ENCODE peak calls at places on chromosomes 6 and 20, in nine cellular contexts. E, M, D, I, S, C, J, A and N are unnamed samples.

GRCh38 chr6:99232003-99232402 is 117.5 kb downstream of the FAXC start:
- DNase-seq in E (no peak), M (no peak), D (no peak), I (no peak), S (no peak), C (no peak), J (no peak), A (no peak), N (no peak)

GRCh38 chr6:99588618-99589289 is 17.9 kb upstream of the PRDM13 start:
- DNase-seq in E (no peak), M (peak; percentile 77), D (peak; percentile 88), I (peak; percentile 61), S (peak; percentile 46), C (peak; percentile 69), J (peak; percentile 58), A (peak; percentile 69), N (peak; percentile 73)

GRCh38 chr6:139262519-139263300 is 29.1 kb downstream of the TXLNB start:
- DNase-seq in E (no peak), M (no peak), D (no peak), I (no peak), S (peak; percentile 64), C (peak; percentile 45), J (no peak), A (no peak), N (no peak)

GRCh38 chr6:112979830-112980229 is 632.7 kb downstream of the RFPL4B start:
- DNase-seq in E (no peak), M (peak; percentile 79), D (no peak), I (peak; percentile 31), S (peak; percentile 80), C (no peak), J (no peak), A (peak; percentile 58), N (peak; percentile 31)

GRCh38 chr20:44993343-44993742 is 27.0 kb downstream of the STK4 start:
- DNase-seq in E (no peak), M (peak; percentile 32), D (no peak), I (peak; percentile 24), S (no peak), C (no peak), J (no peak), A (peak; percentile 35), N (no peak)

GRCh38 chr6:18096423-18096822 is 26.1 kb downstream of the NHLRC1 start:
- DNase-seq in E (no peak), M (no peak), D (no peak), I (no peak), S (no peak), C (no peak), J (no peak), A (no peak), N (no peak)

GRCh38 chr20:32822189-32822588 is 2.4 kb downstream of the MAPRE1 start:
- DNase-seq in E (no peak), M (no peak), D (no peak), I (no peak), S (no peak), C (no peak), J (no peak), A (no peak), N (no peak)

GRCh38 chr6:55980627-55981211 is 105.3 kb upstream of the BMP5 start:
- DNase-seq in E (peak; percentile 29), M (peak; percentile 68), D (no peak), I (peak; percentile 76), S (peak; percentile 60), C (no peak), J (peak; percentile 26), A (peak; percentile 68), N (peak; percentile 50)

GRCh38 chr6:42224222-42225042 is 6.8 kb upstream of the MRPS10 start:
- DNase-seq in E (no peak), M (peak; percentile 30), D (no peak), I (peak; percentile 70), S (peak; percentile 97), C (no peak), J (no peak), A (peak; percentile 45), N (peak; percentile 91)

GRCh38 chr6:137237413-137238170 is 18.4 kb upstream of the IFNGR1 start:
- DNase-seq in E (no peak), M (peak; percentile 73), D (no peak), I (peak; percentile 90), S (peak; percentile 81), C (no peak), J (no peak), A (peak; percentile 71), N (peak; percentile 79)

GRCh38 chr20:44532248-44532980 is 10.5 kb upstream of the SERINC3 start:
- DNase-seq in E (peak; percentile 46), M (no peak), D (no peak), I (no peak), S (no peak), C (no peak), J (peak; percentile 43), A (no peak), N (no peak)

GRCh38 chr6:148934534-148934933 is 187.7 kb downstream of the UST start:
- DNase-seq in E (peak; percentile 47), M (peak; percentile 52), D (no peak), I (peak; percentile 66), S (peak; percentile 60), C (no peak), J (peak; percentile 47), A (peak; percentile 50), N (peak; percentile 14)

GRCh38 chr6:70151616-70152015 is 151.3 kb downstream of the COL9A1 start:
- DNase-seq in E (no peak), M (no peak), D (no peak), I (no peak), S (no peak), C (peak; percentile 6), J (no peak), A (no peak), N (peak; percentile 5)

GRCh38 chr6:153231048-153231635 is 100.1 kb upstream of the RGS17 start:
- DNase-seq in E (no peak), M (peak; percentile 45), D (peak; percentile 87), I (peak; percentile 46), S (peak; percentile 70), C (no peak), J (no peak), A (peak; percentile 71), N (peak; percentile 55)

GRCh38 chr6:11535801-11536230 is 1.7 kb upstream of the TMEM170B start:
- DNase-seq in E (no peak), M (peak; percentile 46), D (no peak), I (peak; percentile 58), S (peak; percentile 52), C (no peak), J (peak; percentile 31), A (peak; percentile 62), N (peak; percentile 68)

GRCh38 chr6:84094050-84094435 is 60.5 kb downstream of the MRAP2 start:
- DNase-seq in E (no peak), M (peak; percentile 5), D (no peak), I (peak; percentile 86), S (peak; percentile 63), C (no peak), J (no peak), A (no peak), N (no peak)

GRCh38 chr20:21513881-21514540 is at the start of gene NKX2-2:
- DNase-seq in E (no peak), M (no peak), D (peak; percentile 54), I (no peak), S (no peak), C (no peak), J (no peak), A (no peak), N (no peak)

GRCh38 chr6:158536084-158536890 is 23.6 kb upstream of the TMEM181 start:
- DNase-seq in E (peak; percentile 44), M (peak; percentile 77), D (peak; percentile 87), I (peak; percentile 74), S (peak; percentile 77), C (no peak), J (peak; percentile 63), A (peak; percentile 83), N (peak; percentile 69)

GRCh38 chr6:37172991-37173572 is 3.1 kb downstream of the PIM1 start:
- DNase-seq in E (no peak), M (no peak), D (no peak), I (no peak), S (no peak), C (no peak), J (no peak), A (no peak), N (no peak)

GRCh38 chr6:88807622-88808021 is 155.8 kb downstream of the RNGTT start:
- DNase-seq in E (no peak), M (no peak), D (no peak), I (no peak), S (no peak), C (no peak), J (no peak), A (no peak), N (no peak)

GRCh38 chr6:154408906-154409500 is 52.4 kb upstream of the IPCEF1 start:
- DNase-seq in E (no peak), M (peak; percentile 49), D (no peak), I (peak; percentile 41), S (peak; percentile 35), C (no peak), J (peak; percentile 41), A (peak; percentile 43), N (peak; percentile 65)
- TF ChIP-seq CTCF in E (no peak), M (peak; percentile 36), D (no peak), I (peak; percentile 28), S (peak; percentile 28), C (peak; percentile 31), J (no peak), A (peak; percentile 30), N (peak; percentile 57)

DNA sequence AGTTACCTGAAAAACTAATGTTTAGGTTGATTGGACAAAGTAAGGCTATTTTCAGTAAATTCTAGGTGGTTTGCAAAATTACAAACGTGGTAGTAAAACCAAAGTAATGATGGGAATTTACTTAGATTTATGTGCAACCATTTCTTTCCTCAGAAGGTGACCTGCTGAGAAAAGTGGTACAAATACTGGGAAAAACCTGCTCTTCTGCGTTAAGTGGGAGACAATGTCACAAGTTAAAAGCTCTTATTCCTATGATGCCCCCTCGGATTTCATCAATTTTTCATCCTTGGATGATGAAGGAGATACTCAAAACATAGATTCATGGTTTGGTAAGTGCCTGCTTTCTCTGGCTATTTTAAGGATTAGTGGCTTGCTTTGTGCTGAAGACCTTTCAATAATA is 18.2 kb downstream of the TPX2 start:
- DNase-seq in E (no peak), M (no peak), D (no peak), I (no peak), S (no peak), C (no peak), J (no peak), A (no peak), N (no peak)
- TF ChIP-seq CTCF in E (no peak), M (no peak), D (no peak), I (no peak), S (no peak), C (no peak), J (no peak), A (no peak), N (no peak)

GRCh38 chr6:34237722-34238506 is 1.2 kb downstream of the HMGA1 start:
- DNase-seq in E (no peak), M (peak; percentile 35), D (peak; percentile 54), I (no peak), S (no peak), C (no peak), J (peak; percentile 35), A (peak; percentile 32), N (peak; percentile 22)
- TF ChIP-seq CTCF in E (no peak), M (peak; percentile 13), D (no peak), I (peak; percentile 26), S (peak; percentile 14), C (no peak), J (no peak), A (peak; percentile 31), N (peak; percentile 31)

DNA sequence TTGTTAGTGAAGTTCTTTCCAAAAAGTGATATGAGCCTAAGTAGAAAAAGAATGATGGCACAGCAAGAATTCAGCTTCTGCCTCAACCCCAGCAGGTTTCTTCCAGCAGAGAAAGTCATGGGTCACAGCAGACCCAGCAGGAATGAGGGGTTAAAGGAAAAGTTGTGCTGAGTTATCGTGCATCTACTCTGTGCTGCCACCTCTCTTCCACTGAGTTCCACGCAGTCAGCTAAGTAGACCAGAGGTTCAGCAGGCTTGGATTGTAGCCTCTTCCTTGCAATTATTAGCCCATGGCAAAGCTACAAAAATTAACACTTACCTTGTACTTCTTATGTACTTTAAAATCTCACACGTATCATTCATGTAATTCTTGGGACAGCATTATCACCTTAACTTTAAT is 510.8 kb downstream of the PTPRT start:
- DNase-seq in E (no peak), M (no peak), D (peak; percentile 28), I (no peak), S (no peak), C (no peak), J (no peak), A (no peak), N (no peak)
- TF ChIP-seq CTCF in E (no peak), M (no peak), D (peak; percentile 20), I (no peak), S (no peak), C (no peak), J (no peak), A (no peak), N (no peak)